ENCODE peak calls at places on chromosomes 11 and 22, in five cellular contexts. P, R, Z, V and C are unnamed samples.

GRCh38 chr11:32137263-32137662 is 46.4 kb downstream of the RCN1 start:
- DNase-seq in R (no peak), P (peak; percentile 93), V (no peak), Z (no peak), C (no peak)

GRCh38 chr11:83070044-83070877 is 1.4 kb downstream of the RAB30 start:
- DNase-seq in P (peak; percentile 15), Z (no peak), R (no peak), V (no peak), C (peak; percentile 32)

GRCh38 chr11:72321381-72321996 is 77.5 kb upstream of the PHOX2A start:
- DNase-seq in V (no peak), Z (no peak), R (no peak), P (peak; percentile 42), C (no peak)

GRCh38 chr11:67248653-67249052 is 17.6 kb upstream of the GRK2 start:
- DNase-seq in P (peak; percentile 86), Z (no peak), V (peak; percentile 89), R (peak; percentile 78), C (peak; percentile 62)

GRCh38 chr11:1931326-1931725 is 11.8 kb downstream of the TNNT3 start:
- DNase-seq in V (peak; percentile 76), Z (no peak), P (no peak), R (no peak), C (peak; percentile 81)

GRCh38 chr11:34837246-34837856 is 78.8 kb downstream of the APIP start:
- DNase-seq in P (no peak), V (no peak), Z (no peak), R (no peak), C (no peak)

GRCh38 chr11:405976-406795 is 8.6 kb downstream of the SIGIRR start:
- DNase-seq in R (peak; percentile 55), Z (no peak), P (no peak), V (peak; percentile 68), C (peak; percentile 74)

GRCh38 chr11:29280452-29280851 is 736.4 kb downstream of the KCNA4 start:
- DNase-seq in V (no peak), Z (no peak), R (no peak), P (peak; percentile 88), C (no peak)

GRCh38 chr11:64224151-64224890 is 1.7 kb downstream of the TRPT1 start:
- DNase-seq in R (no peak), Z (peak; percentile 43), V (no peak), P (peak; percentile 38), C (no peak)

GRCh38 chr11:70065318-70066135 is 12.6 kb upstream of the ANO1 start:
- DNase-seq in Z (no peak), R (no peak), V (no peak), P (no peak), C (no peak)

GRCh38 chr11:64441127-64441526 is 82.2 kb downstream of the RPS6KA4 start:
- DNase-seq in V (no peak), P (no peak), Z (no peak), R (no peak), C (no peak)

GRCh38 chr11:40514124-40514523 is 945.3 kb downstream of the LRRC4C start:
- DNase-seq in V (no peak), Z (no peak), R (no peak), P (peak; percentile 1), C (no peak)

GRCh38 chr11:2399488-2400068 is 972 bp upstream of the TSSC4 start:
- DNase-seq in V (no peak), P (no peak), Z (peak; percentile 73), R (no peak), C (no peak)

GRCh38 chr11:73260127-73260457 is 12.0 kb upstream of the P2RY6 start:
- DNase-seq in Z (no peak), P (no peak), R (no peak), V (no peak), C (no peak)

GRCh38 chr11:2586091-2586792 is 113.6 kb downstream of the KCNQ1OT1 start:
- DNase-seq in Z (no peak), R (peak; percentile 30), V (peak; percentile 32), P (no peak), C (no peak)

GRCh38 chr22:20509344-20510047 is 2.1 kb downstream of the MED15 start:
- DNase-seq in V (peak; percentile 74), R (peak; percentile 80), P (peak; percentile 90), Z (no peak), C (peak; percentile 78)

GRCh38 chr22:45224331-45224730 is 16.4 kb downstream of the KIAA0930 start:
- DNase-seq in Z (peak; percentile 8), P (no peak), V (peak; percentile 23), R (peak; percentile 12), C (no peak)

GRCh38 chr22:45226681-45227186 is 14.0 kb downstream of the KIAA0930 start:
- DNase-seq in P (peak; percentile 64), Z (peak; percentile 46), V (peak; percentile 58), R (peak; percentile 85), C (peak; percentile 54)

GRCh38 chr22:45224988-45225731 is 15.5 kb downstream of the KIAA0930 start:
- DNase-seq in Z (peak; percentile 21), R (peak; percentile 42), V (no peak), P (no peak), C (peak; percentile 48)

GRCh38 chr22:45227645-45228400 is 12.9 kb downstream of the KIAA0930 start:
- DNase-seq in Z (peak; percentile 30), P (no peak), R (peak; percentile 71), V (peak; percentile 68), C (peak; percentile 77)

DNA sequence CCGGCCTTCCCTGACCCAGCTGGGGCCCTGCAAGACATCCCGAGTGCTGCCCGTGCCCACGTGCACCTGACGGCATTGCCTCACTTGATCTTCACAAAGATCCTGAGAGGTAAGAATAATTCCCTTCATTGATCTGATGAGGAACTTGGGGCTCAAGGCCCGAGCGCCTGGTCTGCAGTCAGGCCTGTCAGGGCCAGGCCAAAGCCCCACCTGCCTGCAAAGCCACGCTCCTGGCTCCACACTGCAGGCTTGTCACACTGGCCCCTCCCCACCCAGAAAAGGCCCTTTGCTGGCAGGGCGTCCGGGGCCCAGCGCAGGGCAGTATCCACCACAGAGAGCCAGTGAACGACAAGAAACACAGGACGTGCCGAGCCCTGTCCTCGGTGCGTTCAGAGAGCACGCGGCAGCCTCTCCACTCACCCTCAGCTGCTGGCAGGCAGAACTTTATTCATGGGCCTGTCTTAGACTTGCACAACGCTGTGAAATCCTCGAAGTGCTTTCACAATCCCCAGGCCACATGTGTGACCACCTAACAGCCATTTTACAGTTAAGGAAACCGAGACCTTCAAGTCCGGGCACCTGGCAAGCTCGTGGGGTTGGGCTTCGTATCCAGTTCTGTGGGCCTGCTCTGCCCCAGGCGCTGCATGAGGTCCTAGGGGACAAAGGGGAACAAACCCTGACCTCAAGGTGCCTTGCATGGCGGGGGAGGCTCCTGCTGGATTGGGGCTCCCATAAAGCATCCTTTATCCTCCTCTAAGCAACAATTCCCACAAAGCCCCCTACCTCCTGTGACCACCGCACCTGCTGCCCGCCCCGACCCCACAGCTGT is 14.7 kb downstream of the KIAA0930 start:
- DNase-seq in Z (peak; percentile 14), P (peak; percentile 70), R (peak; percentile 79), V (peak; percentile 74), C (peak; percentile 73)
- H3K4me1 ChIP-seq in Z (no peaks in the 10 kb centered on the region), P (peaks cover 34% of the 10 kb centered on the region), R (peaks cover 30% of the 10 kb centered on the region), V (no peaks in the 10 kb centered on the region), C (peaks cover 2% of the 10 kb centered on the region)

DNA sequence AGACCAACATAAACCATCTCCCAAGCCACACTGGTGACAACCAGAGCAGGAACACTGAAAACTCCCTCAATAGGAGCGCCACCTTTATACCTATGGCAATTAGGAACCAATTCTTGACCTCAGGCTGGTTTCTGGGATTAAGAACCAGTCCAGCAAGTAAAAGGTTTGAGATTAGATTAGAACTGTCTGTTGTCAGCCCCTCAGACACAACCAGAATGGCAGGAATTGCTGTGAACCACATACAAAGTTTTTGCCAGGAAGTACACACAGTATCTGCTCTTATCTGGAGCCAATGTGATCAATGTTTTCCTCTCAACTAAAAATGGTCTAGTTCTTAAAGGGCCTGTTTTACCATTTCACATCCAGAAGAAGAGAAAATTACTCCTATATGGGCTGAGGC is 55.2 kb downstream of the RBFOX2 start:
- DNase-seq in R (no peak), Z (no peak), P (no peak), V (no peak), C (no peak)
- H3K4me1 ChIP-seq in R (peaks cover 60% of the 10 kb centered on the region), Z (peaks cover 28% of the 10 kb centered on the region), P (peaks cover 21% of the 10 kb centered on the region), V (peaks cover 26% of the 10 kb centered on the region), C (peaks cover 6% of the 10 kb centered on the region)

GRCh38 chr22:24555160-24555495 is 190 bp upstream of the GUCD1 start:
- DNase-seq in V (peak; percentile 100), P (peak; percentile 98), Z (peak; percentile 100), R (peak; percentile 100), C (peak; percentile 100)

GRCh38 chr22:24553597-24554315 is 1.2 kb downstream of the GUCD1 start:
- DNase-seq in Z (peak; percentile 41), P (peak; percentile 16), R (no peak), V (peak; percentile 78), C (no peak)

GRCh38 chr22:24554316-24555159 is at the start of gene GUCD1:
- DNase-seq in V (peak; percentile 65), R (peak; percentile 54), Z (no peak), P (peak; percentile 36), C (no peak)

GRCh38 chr22:24559471-24559870 is 3.7 kb downstream of the SNRPD3 start:
- DNase-seq in V (no peak), R (no peak), P (no peak), Z (no peak), C (no peak)

GRCh38 chr22:24555496-24556253 is at the start of gene SNRPD3:
- DNase-seq in P (peak; percentile 90), V (peak; percentile 96), R (peak; percentile 95), Z (peak; percentile 90), C (peak; percentile 96)
- H3K4me1 ChIP-seq in P (peaks cover 24% of the 10 kb centered on the region), V (peaks cover 55% of the 10 kb centered on the region), R (peaks cover 50% of the 10 kb centered on the region), Z (peaks cover 22% of the 10 kb centered on the region), C (peaks cover 22% of the 10 kb centered on the region)

GRCh38 chr22:50302041-50302541 is 5.4 kb downstream of the PLXNB2 start:
- DNase-seq in P (peak; percentile 61), Z (peak; percentile 55), V (no peak), R (peak; percentile 76), C (peak; percentile 84)

GRCh38 chr22:50299724-50300619 is 7.5 kb downstream of the PLXNB2 start:
- DNase-seq in P (no peak), R (no peak), Z (peak; percentile 49), V (no peak), C (peak; percentile 77)

GRCh38 chr22:50301581-50301991 is 5.9 kb downstream of the PLXNB2 start:
- DNase-seq in Z (peak; percentile 49), R (no peak), V (no peak), P (no peak), C (peak; percentile 82)

GRCh38 chr22:50298937-50299656 is 8.3 kb downstream of the PLXNB2 start:
- DNase-seq in V (no peak), R (no peak), Z (no peak), P (no peak), C (peak; percentile 53)

GRCh38 chr22:50300620-50301257 is 6.7 kb downstream of the PLXNB2 start:
- DNase-seq in P (no peak), V (no peak), Z (no peak), R (no peak), C (no peak)
- H3K4me1 ChIP-seq in P (peaks cover 75% of the 10 kb centered on the region), V (peaks cover 45% of the 10 kb centered on the region), Z (peaks cover 33% of the 10 kb centered on the region), R (peaks cover 97% of the 10 kb centered on the region), C (peaks cover 13% of the 10 kb centered on the region)

GRCh38 chr11:68469122-68469521 is 8.6 kb downstream of the PPP6R3 start:
- DNase-seq in P (no peak), V (no peak), Z (no peak), R (no peak), C (no peak)
- H3K4me1 ChIP-seq in P (peaks cover 35% of the 10 kb centered on the region), V (peaks cover 92% of the 10 kb centered on the region), Z (peaks cover 15% of the 10 kb centered on the region), R (peaks cover 96% of the 10 kb centered on the region), C (peaks cover 38% of the 10 kb centered on the region)

GRCh38 chr22:46001426-46002106 is 24.6 kb upstream of the WNT7B start:
- DNase-seq in Z (peak; percentile 36), P (no peak), R (peak; percentile 41), V (peak; percentile 58), C (peak; percentile 85)
- H3K4me1 ChIP-seq in Z (peaks cover 5% of the 10 kb centered on the region), P (peaks cover 23% of the 10 kb centered on the region), R (peaks cover 70% of the 10 kb centered on the region), V (peaks cover 26% of the 10 kb centered on the region), C (peaks cover 17% of the 10 kb centered on the region)

GRCh38 chr22:36358533-36359171 is 29.1 kb downstream of the MYH9 start:
- DNase-seq in R (no peak), Z (no peak), V (no peak), P (no peak), C (peak; percentile 42)
- H3K4me1 ChIP-seq in R (peaks cover 97% of the 10 kb centered on the region), Z (peaks cover 72% of the 10 kb centered on the region), V (peaks cover 69% of the 10 kb centered on the region), P (peaks cover 90% of the 10 kb centered on the region), C (peaks cover 61% of the 10 kb centered on the region)